ENCODE peak calls at places on chromosome 17, in five cellular contexts. F, A, P, H and T are unnamed samples.

GRCh38 chr17:50842506-50843149 is 7.2 kb downstream of the WFIKKN2 start:
- DNase-seq in F (no peak), A (no peak), P (no peak), H (no peak), T (no peak)

GRCh38 chr17:7651959-7652658 is 1.4 kb downstream of the ATP1B2 start:
- DNase-seq in F (no peak), A (no peak), P (no peak), H (no peak), T (no peak)

GRCh38 chr17:76701471-76701967 is 9.2 kb downstream of the MXRA7 start:
- DNase-seq in F (no peak), A (no peak), P (no peak), H (no peak), T (no peak)

GRCh38 chr17:56642424-56642823 is 48.9 kb downstream of the NOG start:
- DNase-seq in F (no peak), A (no peak), P (no peak), H (no peak), T (no peak)

GRCh38 chr17:41061969-41062368 is 2.1 kb upstream of the KRTAP2-3 start:
- DNase-seq in F (peak; percentile 46), A (peak; percentile 47), P (no peak), H (peak; percentile 89), T (peak; percentile 91)

GRCh38 chr17:68238894-68239293 is 8.9 kb upstream of the AMZ2 start:
- DNase-seq in F (no peak), A (no peak), P (no peak), H (no peak), T (no peak)

GRCh38 chr17:61362396-61362795 is 37.2 kb upstream of the TBX2 start:
- DNase-seq in F (no peak), A (no peak), P (no peak), H (no peak), T (no peak)

GRCh38 chr17:61761827-61762226 is 101.5 kb downstream of the BRIP1 start:
- DNase-seq in F (no peak), A (no peak), P (no peak), H (no peak), T (no peak)

DNA sequence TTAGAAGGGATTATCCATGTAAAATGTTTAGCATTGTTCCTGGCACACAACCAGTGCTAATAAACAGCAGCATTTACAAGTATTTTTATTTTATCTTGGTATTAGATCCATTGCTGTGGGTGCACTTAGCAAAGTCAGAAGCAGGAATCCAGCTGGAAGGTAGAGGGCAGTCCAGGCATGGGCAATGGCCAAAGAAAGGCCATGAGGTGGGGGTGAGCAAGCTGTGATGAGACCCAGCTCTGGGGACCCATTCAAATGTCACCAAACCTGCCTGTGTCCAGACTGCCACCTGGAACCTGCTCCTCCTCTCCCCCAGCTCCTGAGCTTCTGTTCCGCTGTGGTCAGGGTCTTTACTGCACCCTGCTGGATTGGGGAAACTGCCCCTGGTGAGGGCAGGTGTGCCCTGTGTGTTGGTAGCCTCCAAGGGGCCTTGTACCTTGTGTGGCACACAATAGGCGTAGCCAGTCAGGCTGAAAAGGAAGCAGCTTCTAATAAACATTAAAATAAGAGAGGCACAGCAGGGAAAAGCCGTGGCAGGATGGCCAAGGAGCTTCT is 118.0 kb upstream of the CRHR1 start:
- DNase-seq in F (no peak), A (no peak), P (no peak), H (no peak), T (no peak)
- TF ChIP-seq CTCF in F (no peak), A (no peak), P (no peak), H (no peak), T (no peak)

GRCh38 chr17:31283841-31284240 is 13.2 kb downstream of the OMG start:
- DNase-seq in F (no peak), A (no peak), P (no peak), H (no peak), T (no peak)

GRCh38 chr17:31289790-31290189 is 7.2 kb downstream of the OMG start:
- DNase-seq in F (no peak), A (no peak), P (no peak), H (peak; percentile 37), T (no peak)

GRCh38 chr17:31281061-31281460 is 16.0 kb downstream of the OMG start:
- DNase-seq in F (peak; percentile 2), A (no peak), P (no peak), H (peak; percentile 58), T (no peak)

GRCh38 chr17:31291820-31292219 is 5.2 kb downstream of the OMG start:
- DNase-seq in F (no peak), A (no peak), P (no peak), H (no peak), T (no peak)

GRCh38 chr17:31286587-31286986 is 10.5 kb downstream of the OMG start:
- DNase-seq in F (no peak), A (no peak), P (no peak), H (no peak), T (no peak)
- TF ChIP-seq CTCF in F (no peak), A (no peak), P (no peak), H (no peak), T (no peak)

DNA sequence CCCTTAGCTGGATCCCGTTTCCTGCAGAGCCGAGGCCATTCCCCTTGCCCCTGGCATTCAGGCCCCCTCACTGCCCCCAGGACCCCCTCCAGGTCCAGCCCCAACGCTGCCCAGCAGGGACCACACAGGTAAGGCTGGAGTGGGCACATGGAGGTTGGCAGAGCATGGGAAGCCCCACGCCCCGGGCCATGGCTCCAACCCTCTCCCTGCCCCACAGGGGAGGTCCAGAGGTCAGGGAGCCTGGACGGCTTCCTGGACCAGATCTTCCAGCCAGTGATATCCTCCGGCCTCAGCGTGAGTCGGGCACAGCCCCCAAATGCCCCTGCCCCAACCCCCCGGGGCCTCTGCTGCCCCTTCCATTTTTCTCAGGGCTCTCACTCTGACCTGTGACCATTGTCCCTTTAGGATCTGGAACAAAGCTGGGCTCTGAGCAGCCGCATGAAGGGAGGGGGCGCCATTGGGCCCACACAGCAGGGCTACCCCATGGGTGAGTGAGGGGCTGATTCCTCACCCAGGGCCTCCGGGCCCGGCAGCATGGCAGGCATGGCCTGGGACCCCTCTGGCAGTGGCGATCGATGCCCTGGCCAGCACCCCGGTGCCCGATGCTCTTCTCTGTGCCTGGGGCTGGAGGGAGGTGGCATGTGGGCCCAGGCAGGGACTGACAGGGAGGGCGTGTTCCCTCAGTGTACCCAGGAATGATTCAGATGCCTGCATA is 18.5 kb upstream of the SMIM5 start:
- DNase-seq in F (no peak), A (no peak), P (no peak), H (no peak), T (no peak)
- TF ChIP-seq CTCF in F (no peak), A (no peak), P (no peak), H (no peak), T (no peak)

GRCh38 chr17:82358467-82359350 is at the start of gene TEX19:
- DNase-seq in F (no peak), A (no peak), P (no peak), H (peak; percentile 16), T (no peak)
- TF ChIP-seq CTCF in F (no peak), A (no peak), P (no peak), H (no peak), T (no peak)

GRCh38 chr17:72030067-72030899 is 90.5 kb upstream of the SOX9 start:
- DNase-seq in F (peak; percentile 53), A (peak; percentile 68), P (no peak), H (peak; percentile 18), T (peak; percentile 28)
- TF ChIP-seq CTCF in F (peak; percentile 52), A (peak; percentile 65), P (peak; percentile 26), H (peak; percentile 37), T (peak; percentile 64)